ENCODE peak calls at places on chromosomes 2 and 18, in four cellular contexts. J is COR-L47, K is iris pigment epithelial cell, D is stomach. N is an unnamed sample.

GRCh38 chr18:3692113-3692621 is 242.2 kb downstream of the TGIF1 start:
- DNase-seq in K (no peak), D (no peak), J (peak; percentile 78), N (no peak)

GRCh38 chr2:34545486-34546136 is 946.5 kb upstream of the FAM98A start:
- DNase-seq in J (no peak), K (no peak), D (no peak), N (no peak)

GRCh38 chr2:53460347-53460746 is 307.3 kb upstream of the CHAC2 start:
- DNase-seq in K (no peak), J (peak; percentile 55), D (peak; percentile 47), N (no peak)

GRCh38 chr2:71608441-71608840 is 155.1 kb downstream of the DYSF start:
- DNase-seq in J (no peak), D (no peak), K (no peak), N (peak; percentile 12)

GRCh38 chr2:237669628-237670351 is 42.4 kb downstream of the LRRFIP1 start:
- DNase-seq in K (peak; percentile 79), J (no peak), D (no peak), N (no peak)

GRCh38 chr2:112706170-112706664 is 14.6 kb upstream of the NT5DC4 start:
- DNase-seq in K (peak; percentile 87), D (no peak), J (no peak), N (no peak)

GRCh38 chr2:550860-551259 is 126.3 kb downstream of the TMEM18 start:
- DNase-seq in K (no peak), J (no peak), D (no peak), N (no peak)

GRCh38 chr2:72115361-72116080 is 32.1 kb downstream of the CYP26B1 start:
- DNase-seq in J (no peak), D (no peak), K (peak; percentile 88), N (peak; percentile 89)

GRCh38 chr2:158893057-158893456 is 75.4 kb upstream of the TANC1 start:
- DNase-seq in D (no peak), J (no peak), K (peak; percentile 10), N (peak; percentile 53)

GRCh38 chr2:163553601-163554000 is 182.2 kb downstream of the FIGN start:
- DNase-seq in J (peak; percentile 49), D (no peak), K (no peak), N (no peak)

GRCh38 chr2:98487806-98488189 is 43.1 kb downstream of the INPP4A start:
- DNase-seq in D (no peak), J (no peak), K (peak; percentile 44), N (no peak)

GRCh38 chr2:23411752-23412431 is 26.9 kb downstream of the KLHL29 start:
- DNase-seq in J (no peak), D (no peak), K (peak; percentile 93), N (no peak)

GRCh38 chr2:195364015-195364965 is 292.7 kb upstream of the SLC39A10 start:
- DNase-seq in J (no peak), K (peak; percentile 80), D (no peak), N (no peak)

GRCh38 chr2:11503354-11503927 is 30.4 kb upstream of the GREB1 start:
- DNase-seq in D (no peak), K (no peak), J (no peak), N (no peak)

GRCh38 chr2:164842624-164842966 is 972 bp upstream of the COBLL1 start:
- DNase-seq in K (no peak), D (no peak), J (no peak), N (no peak)

GRCh38 chr2:124540805-124541204 is 515.7 kb downstream of the CNTNAP5 start:
- DNase-seq in K (no peak), D (no peak), J (no peak), N (no peak)

GRCh38 chr2:185006481-185006880 is 408.2 kb downstream of the ZNF804A start:
- DNase-seq in J (no peak), D (no peak), K (no peak), N (no peak)

GRCh38 chr18:3458952-3459853 is 9.2 kb downstream of the TGIF1 start:
- DNase-seq in K (peak; percentile 81), D (no peak), J (no peak), N (no peak)

GRCh38 chr18:77250501-77250925 is 865 bp downstream of the GALR1 start:
- DNase-seq in K (no peak), J (peak; percentile 9), D (no peak), N (no peak)

GRCh38 chr2:33289961-33290360 is 186.5 kb upstream of the RASGRP3 start:
- DNase-seq in D (no peak), J (no peak), K (no peak), N (no peak)

GRCh38 chr2:118291481-118291880 is 203.2 kb downstream of the INSIG2 start:
- DNase-seq in D (no peak), J (no peak), K (no peak), N (no peak)

GRCh38 chr2:28662044-28662443 is 89.6 kb upstream of the PPP1CB start:
- DNase-seq in K (no peak), J (no peak), D (peak; percentile 77), N (no peak)

GRCh38 chr2:205407984-205408383 is 274.3 kb upstream of the NRP2 start:
- DNase-seq in K (peak; percentile 73), D (no peak), J (no peak), N (no peak)

GRCh38 chr18:77046409-77046808 is 86.2 kb downstream of the MBP start:
- DNase-seq in J (no peak), D (no peak), K (no peak), N (no peak)

GRCh38 chr2:33425660-33426059 is 50.8 kb upstream of the RASGRP3 start:
- DNase-seq in J (no peak), D (no peak), K (peak; percentile 65), N (no peak)

GRCh38 chr2:118059919-118060478 is 28.3 kb upstream of the INSIG2 start:
- DNase-seq in K (peak; percentile 98), J (no peak), D (no peak), N (no peak)

GRCh38 chr2:1654696-1655374 is 89.5 kb downstream of the PXDN start:
- DNase-seq in D (peak; percentile 17), K (no peak), J (no peak), N (no peak)

GRCh38 chr2:239654266-239654665 is 253.4 kb upstream of the HDAC4 start:
- DNase-seq in J (no peak), K (no peak), D (no peak), N (no peak)

GRCh38 chr18:22132258-22132657 is 37.1 kb upstream of the GATA6 start:
- DNase-seq in J (no peak), D (no peak), K (no peak), N (no peak)

GRCh38 chr18:44181951-44182350 is 498.7 kb upstream of the SETBP1 start:
- DNase-seq in J (no peak), D (no peak), K (no peak), N (no peak)

GRCh38 chr2:213164263-213164662 is 12.9 kb upstream of the IKZF2 start:
- DNase-seq in D (no peak), K (no peak), J (no peak), N (no peak)

GRCh38 chr2:102119255-102119654 is 23.3 kb upstream of the IL1R1 start:
- DNase-seq in J (no peak), D (no peak), K (no peak), N (no peak)

GRCh38 chr2:228318218-228318617 is 136.7 kb upstream of the SPHKAP start:
- DNase-seq in D (no peak), K (peak; percentile 36), J (peak; percentile 9), N (no peak)

GRCh38 chr2:234368861-234369261 is 128.0 kb downstream of the ARL4C start:
- DNase-seq in D (no peak), J (no peak), K (peak; percentile 13), N (no peak)

GRCh38 chr2:68362069-68362468 is 3.0 kb upstream of the PLEK start:
- DNase-seq in K (peak; percentile 64), D (peak; percentile 78), J (peak; percentile 82), N (peak; percentile 58)

N was measured in breast epithelium.